ENCODE peak calls at places on chromosomes 7 and 10, in ten cellular contexts. One of them, this sample, is unnamed. For H3K4me1, the result is how much of the 10 kb centered on the place peaks cover.

GRCh38 chr10:78302739-78302988 is 269.0 kb downstream of the RPS24 start:
- DNase-seq in CD4-positive, CD25-positive, alpha-beta regulatory T cell: no peak
- DNase-seq in hepatocyte: no peak
- DNase-seq in transverse colon: no peak
- DNase-seq in HCT116: no peak
- DNase-seq in prostate gland: no peak
- DNase-seq in mammary epithelial cell: no peak
- DNase-seq in cardiac muscle cell: no peak
- DNase-seq in endothelial cell of umbilical vein: no peak
- DNase-seq in aorta: no peak
- DNase-seq in this sample: no peak

GRCh38 chr7:30973791-30974604 is 10.2 kb downstream of the GHRHR start:
- DNase-seq in transverse colon: no peak
- DNase-seq in mammary epithelial cell: no peak
- DNase-seq in HCT116: no peak
- DNase-seq in cardiac muscle cell: no peak
- DNase-seq in aorta: no peak
- DNase-seq in CD4-positive, CD25-positive, alpha-beta regulatory T cell: no peak
- DNase-seq in prostate gland: no peak
- DNase-seq in hepatocyte: no peak
- DNase-seq in endothelial cell of umbilical vein: no peak
- DNase-seq in this sample: no peak

GRCh38 chr7:137399827-137400823 is 56.6 kb upstream of the PTN start:
- DNase-seq in transverse colon: no peak
- DNase-seq in prostate gland: no peak
- DNase-seq in hepatocyte: no peak
- DNase-seq in CD4-positive, CD25-positive, alpha-beta regulatory T cell: no peak
- DNase-seq in aorta: no peak
- DNase-seq in mammary epithelial cell: peak
- DNase-seq in endothelial cell of umbilical vein: no peak
- DNase-seq in cardiac muscle cell: peak
- DNase-seq in HCT116: no peak
- DNase-seq in this sample: no peak

GRCh38 chr7:130266258-130266960 is at the start of gene CPA2:
- DNase-seq in prostate gland: no peak
- DNase-seq in CD4-positive, CD25-positive, alpha-beta regulatory T cell: no peak
- DNase-seq in HCT116: no peak
- DNase-seq in mammary epithelial cell: no peak
- DNase-seq in endothelial cell of umbilical vein: no peak
- DNase-seq in transverse colon: no peak
- DNase-seq in hepatocyte: peak
- DNase-seq in cardiac muscle cell: no peak
- DNase-seq in aorta: no peak
- DNase-seq in this sample: no peak

GRCh38 chr7:69399038-69399800 is 199.1 kb upstream of the AUTS2 start:
- DNase-seq in aorta: no peak
- DNase-seq in prostate gland: no peak
- DNase-seq in transverse colon: no peak
- DNase-seq in mammary epithelial cell: no peak
- DNase-seq in hepatocyte: no peak
- DNase-seq in cardiac muscle cell: no peak
- DNase-seq in CD4-positive, CD25-positive, alpha-beta regulatory T cell: no peak
- DNase-seq in HCT116: no peak
- DNase-seq in endothelial cell of umbilical vein: no peak
- DNase-seq in this sample: no peak

GRCh38 chr7:100080895-100081534 is 508 bp downstream of the ZNF3 start:
- DNase-seq in HCT116: no peak
- DNase-seq in endothelial cell of umbilical vein: peak
- DNase-seq in CD4-positive, CD25-positive, alpha-beta regulatory T cell: no peak
- DNase-seq in cardiac muscle cell: peak
- DNase-seq in mammary epithelial cell: no peak
- DNase-seq in hepatocyte: peak
- DNase-seq in prostate gland: no peak
- DNase-seq in transverse colon: no peak
- DNase-seq in aorta: no peak
- DNase-seq in this sample: no peak

GRCh38 chr10:24488631-24489030 is 235.1 kb downstream of the ARHGAP21 start:
- DNase-seq in aorta: no peak
- DNase-seq in hepatocyte: no peak
- DNase-seq in prostate gland: peak
- DNase-seq in mammary epithelial cell: peak
- DNase-seq in HCT116: no peak
- DNase-seq in cardiac muscle cell: no peak
- DNase-seq in transverse colon: peak
- DNase-seq in CD4-positive, CD25-positive, alpha-beta regulatory T cell: no peak
- DNase-seq in endothelial cell of umbilical vein: no peak
- DNase-seq in this sample: no peak

GRCh38 chr10:72276421-72277339 is 3.0 kb downstream of the DDIT4 start:
- DNase-seq in aorta: no peak
- DNase-seq in CD4-positive, CD25-positive, alpha-beta regulatory T cell: no peak
- DNase-seq in HCT116: peak
- DNase-seq in mammary epithelial cell: peak
- DNase-seq in prostate gland: no peak
- DNase-seq in cardiac muscle cell: no peak
- DNase-seq in transverse colon: peak
- DNase-seq in endothelial cell of umbilical vein: no peak
- DNase-seq in hepatocyte: peak
- DNase-seq in this sample: no peak

GRCh38 chr10:5943536-5943935 is 33.8 kb downstream of the IL15RA start:
- DNase-seq in transverse colon: no peak
- DNase-seq in HCT116: no peak
- DNase-seq in CD4-positive, CD25-positive, alpha-beta regulatory T cell: no peak
- DNase-seq in endothelial cell of umbilical vein: peak
- DNase-seq in prostate gland: no peak
- DNase-seq in hepatocyte: no peak
- DNase-seq in aorta: peak
- DNase-seq in cardiac muscle cell: peak
- DNase-seq in mammary epithelial cell: no peak
- DNase-seq in this sample: no peak

GRCh38 chr7:8481096-8481495 is 47.7 kb downstream of the NXPH1 start:
- DNase-seq in cardiac muscle cell: no peak
- DNase-seq in transverse colon: no peak
- DNase-seq in CD4-positive, CD25-positive, alpha-beta regulatory T cell: no peak
- DNase-seq in prostate gland: no peak
- DNase-seq in mammary epithelial cell: no peak
- DNase-seq in HCT116: no peak
- DNase-seq in endothelial cell of umbilical vein: no peak
- DNase-seq in aorta: no peak
- DNase-seq in hepatocyte: no peak
- DNase-seq in this sample: no peak

GRCh38 chr10:122044713-122045112 is 55.8 kb downstream of the TACC2 start:
- DNase-seq in mammary epithelial cell: no peak
- DNase-seq in transverse colon: peak
- DNase-seq in HCT116: no peak
- DNase-seq in aorta: no peak
- DNase-seq in cardiac muscle cell: peak
- DNase-seq in endothelial cell of umbilical vein: no peak
- DNase-seq in hepatocyte: peak
- DNase-seq in CD4-positive, CD25-positive, alpha-beta regulatory T cell: no peak
- DNase-seq in prostate gland: peak
- DNase-seq in this sample: no peak

GRCh38 chr10:71188201-71188600 is 24.2 kb upstream of the UNC5B start:
- DNase-seq in CD4-positive, CD25-positive, alpha-beta regulatory T cell: no peak
- DNase-seq in aorta: no peak
- DNase-seq in HCT116: no peak
- DNase-seq in mammary epithelial cell: no peak
- DNase-seq in cardiac muscle cell: no peak
- DNase-seq in transverse colon: no peak
- DNase-seq in endothelial cell of umbilical vein: no peak
- DNase-seq in prostate gland: no peak
- DNase-seq in hepatocyte: no peak
- DNase-seq in this sample: no peak

GRCh38 chr7:107194051-107194450 is 25.2 kb downstream of the HBP1 start:
- DNase-seq in cardiac muscle cell: no peak
- DNase-seq in transverse colon: no peak
- DNase-seq in mammary epithelial cell: no peak
- DNase-seq in endothelial cell of umbilical vein: no peak
- DNase-seq in hepatocyte: no peak
- DNase-seq in prostate gland: no peak
- DNase-seq in HCT116: no peak
- DNase-seq in aorta: no peak
- DNase-seq in CD4-positive, CD25-positive, alpha-beta regulatory T cell: no peak
- DNase-seq in this sample: no peak

GRCh38 chr10:8104005-8104404 is 49.5 kb downstream of the GATA3 start:
- DNase-seq in prostate gland: no peak
- DNase-seq in HCT116: no peak
- DNase-seq in mammary epithelial cell: no peak
- DNase-seq in endothelial cell of umbilical vein: no peak
- DNase-seq in cardiac muscle cell: no peak
- DNase-seq in transverse colon: no peak
- DNase-seq in hepatocyte: no peak
- DNase-seq in aorta: no peak
- DNase-seq in CD4-positive, CD25-positive, alpha-beta regulatory T cell: no peak
- DNase-seq in this sample: no peak

GRCh38 chr7:135147341-135147898 is 452 bp upstream of the TMEM140 start:
- DNase-seq in aorta: no peak
- DNase-seq in cardiac muscle cell: no peak
- DNase-seq in hepatocyte: peak
- DNase-seq in CD4-positive, CD25-positive, alpha-beta regulatory T cell: peak
- DNase-seq in transverse colon: no peak
- DNase-seq in HCT116: no peak
- DNase-seq in prostate gland: no peak
- DNase-seq in endothelial cell of umbilical vein: peak
- DNase-seq in mammary epithelial cell: no peak
- DNase-seq in this sample: no peak
- H3K4me1 ChIP-seq in aorta: under half
- H3K4me1 ChIP-seq in cardiac muscle cell: under half
- H3K4me1 ChIP-seq in hepatocyte: under half
- H3K4me1 ChIP-seq in CD4-positive, CD25-positive, alpha-beta regulatory T cell: half or more
- H3K4me1 ChIP-seq in transverse colon: under half
- H3K4me1 ChIP-seq in HCT116: under half
- H3K4me1 ChIP-seq in prostate gland: under half
- H3K4me1 ChIP-seq in endothelial cell of umbilical vein: half or more
- H3K4me1 ChIP-seq in mammary epithelial cell: under half
- H3K4me1 ChIP-seq in this sample: under half

DNA sequence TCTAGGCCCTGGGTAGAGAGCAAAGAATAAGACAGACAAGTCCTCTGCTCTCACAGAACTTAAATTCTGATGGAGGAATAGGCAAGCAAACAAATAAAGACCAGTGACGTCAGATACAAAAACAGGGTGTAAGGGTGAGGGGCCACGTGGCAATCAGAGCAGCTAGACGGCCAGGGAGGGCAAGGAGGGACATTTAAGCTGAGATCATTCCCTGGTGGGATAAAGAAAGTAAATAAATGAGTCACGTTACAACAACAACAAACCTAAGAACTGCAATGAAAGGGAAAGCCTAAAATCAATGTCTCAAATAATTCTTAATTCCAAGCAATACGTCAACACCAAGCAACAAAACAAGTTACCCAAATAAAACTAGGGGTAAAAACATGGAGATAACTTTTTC is 21.8 kb downstream of the STN1 start:
- DNase-seq in HCT116: peak
- DNase-seq in transverse colon: no peak
- DNase-seq in endothelial cell of umbilical vein: peak
- DNase-seq in aorta: no peak
- DNase-seq in prostate gland: no peak
- DNase-seq in hepatocyte: no peak
- DNase-seq in cardiac muscle cell: no peak
- DNase-seq in CD4-positive, CD25-positive, alpha-beta regulatory T cell: no peak
- DNase-seq in mammary epithelial cell: no peak
- DNase-seq in this sample: no peak
- H3K4me1 ChIP-seq in HCT116: half or more
- H3K4me1 ChIP-seq in transverse colon: under half
- H3K4me1 ChIP-seq in endothelial cell of umbilical vein: under half
- H3K4me1 ChIP-seq in aorta: under half
- H3K4me1 ChIP-seq in prostate gland: under half
- H3K4me1 ChIP-seq in hepatocyte: under half
- H3K4me1 ChIP-seq in cardiac muscle cell: under half
- H3K4me1 ChIP-seq in CD4-positive, CD25-positive, alpha-beta regulatory T cell: under half
- H3K4me1 ChIP-seq in mammary epithelial cell: half or more
- H3K4me1 ChIP-seq in this sample: under half

DNA sequence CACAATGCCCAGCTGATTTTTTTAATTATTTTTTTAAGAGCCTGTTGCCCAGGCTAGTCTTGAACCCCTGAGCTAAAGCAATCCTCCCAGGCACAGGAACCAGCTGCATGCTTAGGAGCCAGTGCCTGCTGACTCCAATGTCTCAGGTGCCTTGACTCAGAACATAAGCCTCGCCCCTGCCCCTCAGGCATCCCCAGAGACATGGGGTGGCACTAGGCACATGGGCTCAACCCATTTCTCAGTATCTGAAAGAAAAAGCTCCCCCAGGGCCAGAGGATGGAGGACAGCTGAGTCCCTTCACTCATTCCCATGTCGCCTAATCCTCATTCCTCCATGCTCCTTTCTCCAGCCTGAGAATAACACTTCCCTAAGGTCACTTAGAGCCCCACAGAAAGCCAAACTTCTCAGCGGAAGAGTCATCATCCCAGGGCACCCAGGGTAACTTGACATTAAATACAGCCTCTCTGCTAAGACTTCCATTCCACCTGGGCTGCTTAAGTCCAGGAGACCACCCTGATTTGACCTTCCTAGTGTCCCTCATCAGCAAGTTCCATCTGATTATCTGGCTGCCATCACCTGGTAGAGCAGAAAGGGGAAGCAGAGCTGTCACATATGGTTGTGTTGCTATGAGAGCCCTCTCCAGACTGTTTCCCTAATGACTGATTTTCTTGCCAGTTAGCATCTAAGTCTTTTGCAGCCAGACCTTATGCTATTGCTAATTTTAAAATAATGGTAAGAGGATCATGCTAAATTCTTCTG is 38.9 kb downstream of the KCNH2 start:
- DNase-seq in aorta: no peak
- DNase-seq in CD4-positive, CD25-positive, alpha-beta regulatory T cell: no peak
- DNase-seq in mammary epithelial cell: no peak
- DNase-seq in HCT116: no peak
- DNase-seq in transverse colon: no peak
- DNase-seq in endothelial cell of umbilical vein: no peak
- DNase-seq in prostate gland: no peak
- DNase-seq in hepatocyte: no peak
- DNase-seq in cardiac muscle cell: no peak
- DNase-seq in this sample: no peak
- H3K4me1 ChIP-seq in aorta: under half
- H3K4me1 ChIP-seq in CD4-positive, CD25-positive, alpha-beta regulatory T cell: under half
- H3K4me1 ChIP-seq in mammary epithelial cell: half or more
- H3K4me1 ChIP-seq in HCT116: under half
- H3K4me1 ChIP-seq in transverse colon: under half
- H3K4me1 ChIP-seq in endothelial cell of umbilical vein: under half
- H3K4me1 ChIP-seq in prostate gland: under half
- H3K4me1 ChIP-seq in hepatocyte: under half
- H3K4me1 ChIP-seq in cardiac muscle cell: under half
- H3K4me1 ChIP-seq in this sample: under half

DNA sequence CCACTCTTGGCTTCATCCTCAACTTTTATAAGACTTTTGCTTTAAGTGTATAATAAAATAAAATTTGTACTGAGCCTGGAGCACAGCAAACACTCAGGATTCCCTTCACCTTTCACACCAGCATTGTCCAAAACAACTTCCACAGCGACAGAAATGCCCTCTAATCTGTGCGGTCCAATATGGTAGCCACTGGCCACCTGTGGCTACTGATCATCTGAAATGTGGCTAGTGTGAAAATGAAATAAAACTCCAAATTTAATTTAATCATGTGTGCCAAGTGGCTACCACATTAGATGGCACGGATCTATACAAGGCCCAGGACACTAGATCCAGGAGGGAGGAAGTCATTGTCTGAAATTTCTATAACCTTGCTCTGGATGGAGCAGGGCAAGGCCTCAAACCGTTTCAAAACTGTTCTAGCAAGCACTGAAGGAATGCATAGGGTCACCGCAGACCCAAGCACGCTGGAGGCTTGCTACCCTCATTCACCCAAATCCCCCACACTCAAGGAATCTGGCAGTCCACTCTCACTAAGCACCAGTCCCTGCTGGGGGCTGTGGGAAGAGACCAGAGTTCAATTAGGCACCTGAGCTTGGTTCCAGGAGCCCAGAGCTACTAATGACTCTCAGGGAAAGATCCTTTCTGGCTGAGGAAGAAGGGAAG is 6.3 kb upstream of the MYO1G start:
- DNase-seq in cardiac muscle cell: no peak
- DNase-seq in mammary epithelial cell: no peak
- DNase-seq in hepatocyte: no peak
- DNase-seq in aorta: no peak
- DNase-seq in prostate gland: no peak
- DNase-seq in endothelial cell of umbilical vein: no peak
- DNase-seq in HCT116: no peak
- DNase-seq in transverse colon: no peak
- DNase-seq in CD4-positive, CD25-positive, alpha-beta regulatory T cell: no peak
- DNase-seq in this sample: no peak
- H3K4me1 ChIP-seq in cardiac muscle cell: under half
- H3K4me1 ChIP-seq in mammary epithelial cell: under half
- H3K4me1 ChIP-seq in hepatocyte: under half
- H3K4me1 ChIP-seq in aorta: under half
- H3K4me1 ChIP-seq in prostate gland: under half
- H3K4me1 ChIP-seq in endothelial cell of umbilical vein: under half
- H3K4me1 ChIP-seq in HCT116: under half
- H3K4me1 ChIP-seq in transverse colon: under half
- H3K4me1 ChIP-seq in CD4-positive, CD25-positive, alpha-beta regulatory T cell: half or more
- H3K4me1 ChIP-seq in this sample: under half

This sample was measured in HAP-1.